ENCODE peak calls at places on chromosomes 4 and X, in ten cellular contexts. T, D, O, B, V, Q, P, S, U and M are unnamed samples.
A peak's percentile ranks its signal among the peaks of the same experiment; 100 is the strongest.

GRCh38 chrX:38233891-38234807 is 13.5 kb upstream of the SRPX start:
- DNase-seq in V (peak; percentile 96), O (no peak), P (peak; percentile 53), T (no peak), S (no peak), Q (no peak), D (no peak), B (no peak), U (peak; percentile 76), M (peak; percentile 57)

GRCh38 chr4:182201871-182202270 is 41.3 kb upstream of the TENM3 start:
- DNase-seq in V (no peak), T (no peak), P (no peak), D (no peak), Q (no peak), S (no peak), U (no peak), O (no peak), B (no peak), M (no peak)

GRCh38 chrX:74293343-74293946 is 10.5 kb upstream of the ZCCHC13 start:
- DNase-seq in O (no peak), P (peak; percentile 37), B (peak; percentile 36), V (peak; percentile 75), Q (peak; percentile 79), U (peak; percentile 81), S (peak; percentile 66), T (peak; percentile 84), D (peak; percentile 41), M (peak; percentile 74)

GRCh38 chr4:116070283-116070682 is 956.9 kb upstream of the NDST4 start:
- DNase-seq in V (no peak), B (no peak), D (no peak), U (peak; percentile 59), S (no peak), Q (no peak), T (no peak), O (no peak), P (no peak), M (no peak)

GRCh38 chrX:108397627-108398392 is 40.4 kb downstream of the COL4A6 start:
- DNase-seq in U (peak; percentile 87), T (no peak), Q (no peak), V (peak; percentile 74), O (no peak), B (no peak), D (peak; percentile 15), P (no peak), S (no peak), M (peak; percentile 84)

GRCh38 chrX:13717697-13718483 is 16.5 kb downstream of the TRAPPC2 start:
- DNase-seq in B (no peak), V (peak; percentile 76), D (peak; percentile 7), Q (no peak), T (no peak), O (no peak), S (no peak), P (peak; percentile 43), U (no peak), M (no peak)

GRCh38 chr4:25113915-25114904 is 46.0 kb downstream of the SEPSECS start:
- DNase-seq in Q (no peak), T (no peak), S (no peak), P (peak; percentile 1), U (peak; percentile 73), D (no peak), O (no peak), V (peak; percentile 81), B (peak; percentile 13), M (peak; percentile 42)

GRCh38 chr4:118931791-118932190 is 43.1 kb downstream of the SYNPO2 start:
- DNase-seq in U (no peak), T (no peak), O (no peak), P (no peak), S (no peak), B (no peak), D (no peak), Q (no peak), V (no peak), M (no peak)

GRCh38 chrX:149718757-149719156 is 6.9 kb downstream of the MAGEA11 start:
- DNase-seq in O (no peak), D (no peak), T (no peak), P (no peak), U (no peak), B (no peak), V (no peak), S (no peak), Q (peak; percentile 12), M (no peak)

GRCh38 chrX:13551610-13552009 is 17.8 kb upstream of the EGFL6 start:
- DNase-seq in O (no peak), Q (no peak), B (no peak), D (no peak), T (no peak), S (no peak), U (no peak), V (no peak), P (no peak), M (no peak)

GRCh38 chr4:59762344-59762743 is 1437.8 kb upstream of the ADGRL3 start:
- DNase-seq in V (no peak), D (no peak), P (no peak), U (no peak), T (no peak), B (no peak), S (no peak), O (no peak), Q (no peak), M (no peak)

GRCh38 chr4:185286571-185286970 is 77.2 kb downstream of the SNX25 start:
- DNase-seq in B (no peak), Q (no peak), V (no peak), U (peak; percentile 42), T (no peak), P (no peak), S (no peak), D (no peak), O (no peak), M (no peak)

GRCh38 chr4:38804654-38805295 is at the start of gene TLR1:
- DNase-seq in Q (no peak), B (no peak), V (peak; percentile 70), O (peak; percentile 46), D (peak; percentile 25), P (peak; percentile 25), S (no peak), U (peak; percentile 58), T (no peak), M (peak; percentile 70)

GRCh38 chr4:85475631-85476233 is 782 bp downstream of the ARHGAP24 start:
- DNase-seq in B (no peak), S (no peak), Q (peak; percentile 28), V (peak; percentile 34), D (no peak), T (no peak), P (no peak), O (no peak), U (no peak), M (no peak)

GRCh38 chrX:34884693-34885277 is 57.8 kb upstream of the FAM47B start:
- DNase-seq in Q (no peak), T (no peak), U (peak; percentile 81), B (peak; percentile 46), P (no peak), V (peak; percentile 88), D (peak; percentile 38), S (no peak), O (peak; percentile 22), M (peak; percentile 80)

GRCh38 chrX:103878466-103879151 is 46.6 kb upstream of the RAB9B start:
- DNase-seq in V (peak; percentile 65), B (peak; percentile 24), O (peak; percentile 11), T (no peak), S (no peak), P (no peak), Q (no peak), U (peak; percentile 77), D (no peak), M (peak; percentile 71)

GRCh38 chr4:27702710-27703431 is 842.2 kb downstream of the STIM2 start:
- DNase-seq in S (no peak), Q (no peak), O (no peak), D (no peak), T (no peak), V (peak; percentile 15), B (no peak), U (peak; percentile 42), P (no peak), M (peak; percentile 59)

GRCh38 chr4:112284662-112285411 is 867 bp downstream of the TIFA start:
- DNase-seq in V (no peak), B (no peak), P (no peak), T (no peak), O (no peak), U (peak; percentile 32), S (no peak), Q (peak; percentile 35), D (no peak), M (peak; percentile 42)

GRCh38 chrX:8815460-8816065 is 14.4 kb upstream of the FAM9A start:
- DNase-seq in V (peak; percentile 48), U (peak; percentile 66), P (no peak), S (no peak), T (peak; percentile 45), B (peak; percentile 2), O (peak; percentile 12), Q (peak; percentile 42), D (no peak), M (peak; percentile 71)

GRCh38 chrX:50081282-50081955 is 119.4 kb downstream of the AKAP4 start:
- DNase-seq in T (peak; percentile 50), U (peak; percentile 9), P (no peak), D (no peak), B (no peak), V (peak; percentile 13), O (no peak), S (no peak), Q (peak; percentile 36), M (peak; percentile 23)

GRCh38 chr4:185775792-185776555 is 36.0 kb downstream of the SORBS2 start:
- DNase-seq in O (no peak), U (peak; percentile 49), B (no peak), S (no peak), D (no peak), P (no peak), V (no peak), Q (no peak), T (no peak), M (no peak)

GRCh38 chr4:96652158-96652557 is 812.3 kb downstream of the PDHA2 start:
- DNase-seq in Q (no peak), V (no peak), T (no peak), P (no peak), S (no peak), U (no peak), O (no peak), D (no peak), B (no peak), M (no peak)

GRCh38 chr4:10013722-10014121 is 7.6 kb downstream of the SLC2A9 start:
- DNase-seq in S (no peak), V (peak; percentile 25), P (no peak), D (no peak), T (peak; percentile 18), B (no peak), U (peak; percentile 19), Q (peak; percentile 78), O (no peak), M (peak; percentile 59)

GRCh38 chrX:49101629-49101984 is 21.9 kb upstream of the WDR45 start:
- DNase-seq in V (no peak), Q (no peak), B (no peak), U (no peak), S (no peak), O (no peak), D (no peak), P (no peak), T (no peak), M (no peak)

GRCh38 chr4:40607224-40607623 is 22.4 kb downstream of the RBM47 start:
- DNase-seq in V (peak; percentile 66), T (no peak), B (no peak), D (no peak), S (no peak), P (no peak), O (no peak), Q (no peak), U (no peak), M (peak; percentile 56)

GRCh38 chrX:2840961-2841360 is 12.2 kb downstream of the GYG2 start:
- DNase-seq in S (no peak), B (no peak), V (no peak), D (no peak), Q (no peak), T (no peak), P (no peak), O (no peak), U (no peak), M (no peak)

GRCh38 chrX:154411981-154412340 is 622 bp downstream of the TAFAZZIN start:
- DNase-seq in D (no peak), Q (peak; percentile 79), O (no peak), P (no peak), S (peak; percentile 36), V (peak; percentile 39), U (peak; percentile 68), B (no peak), T (peak; percentile 68), M (peak; percentile 56)

GRCh38 chr4:75494563-75494962 is 19.6 kb downstream of the RCHY1 start:
- DNase-seq in V (peak; percentile 91), T (no peak), D (no peak), Q (no peak), P (no peak), U (peak; percentile 66), B (peak; percentile 16), O (no peak), S (no peak), M (peak; percentile 82)